ENCODE peak calls at places on chromosomes 16 and 17, in ten cellular contexts. C is thoracic aorta, N is H9, Q is tibial artery, U is cardiac muscle cell, Y is right cardiac atrium, B is Peyer's patch, I is heart left ventricle, P is psoas muscle, L is A549. S is an unnamed sample.

GRCh38 chr16:19840524-19841110 is 44.0 kb downstream of the GPRC5B start:
- DNase-seq in C (no peak), N (no peak), Q (no peak), U (no peak), Y (peak; percentile 28), B (no peak), I (peak; percentile 84), P (peak; percentile 82), L (no peak), S (no peak)

GRCh38 chr16:14458576-14458975 is 171.5 kb downstream of the PARN start:
- DNase-seq in C (no peak), N (peak; percentile 58), Q (no peak), U (no peak), Y (no peak), B (no peak), I (no peak), P (no peak), L (no peak), S (no peak)

GRCh38 chr16:70160388-70160787 is 13.2 kb upstream of the CLEC18C start:
- DNase-seq in C (no peak), N (no peak), Q (no peak), U (no peak), Y (no peak), B (no peak), I (no peak), P (no peak), L (peak; percentile 1), S (no peak)

GRCh38 chr17:55386931-55387330 is 34.7 kb downstream of the MMD start:
- DNase-seq in C (no peak), N (no peak), Q (no peak), U (no peak), Y (no peak), B (no peak), I (no peak), P (no peak), L (no peak), S (no peak)

GRCh38 chr17:56795510-56795909 is 38.2 kb downstream of the C17orf67 start:
- DNase-seq in C (no peak), N (no peak), Q (no peak), U (no peak), Y (no peak), B (no peak), I (no peak), P (no peak), L (no peak), S (no peak)

GRCh38 chr17:61326330-61326729 is 73.3 kb upstream of the TBX2 start:
- DNase-seq in C (no peak), N (no peak), Q (no peak), U (no peak), Y (no peak), B (no peak), I (no peak), P (no peak), L (no peak), S (no peak)

GRCh38 chr17:44786551-44787081 is 27.8 kb downstream of the ADAM11 start:
- DNase-seq in C (no peak), N (peak; percentile 34), Q (peak; percentile 67), U (no peak), Y (peak; percentile 54), B (no peak), I (peak; percentile 86), P (no peak), L (no peak), S (no peak)

GRCh38 chr16:59192551-59193199 is 458.6 kb upstream of the GOT2 start:
- DNase-seq in C (no peak), N (peak; percentile 68), Q (no peak), U (no peak), Y (no peak), B (no peak), I (peak; percentile 26), P (no peak), L (no peak), S (no peak)

GRCh38 chr17:29278692-29279091 is 15.3 kb downstream of the NUFIP2 start:
- DNase-seq in C (no peak), N (no peak), Q (no peak), U (no peak), Y (no peak), B (no peak), I (no peak), P (no peak), L (no peak), S (no peak)

GRCh38 chr17:29283496-29283895 is 10.5 kb downstream of the NUFIP2 start:
- DNase-seq in C (no peak), N (no peak), Q (no peak), U (no peak), Y (no peak), B (no peak), I (no peak), P (no peak), L (no peak), S (no peak)

GRCh38 chr17:29273924-29274323 is 20.0 kb downstream of the NUFIP2 start:
- DNase-seq in C (no peak), N (no peak), Q (no peak), U (no peak), Y (no peak), B (no peak), I (no peak), P (no peak), L (no peak), S (no peak)

DNA sequence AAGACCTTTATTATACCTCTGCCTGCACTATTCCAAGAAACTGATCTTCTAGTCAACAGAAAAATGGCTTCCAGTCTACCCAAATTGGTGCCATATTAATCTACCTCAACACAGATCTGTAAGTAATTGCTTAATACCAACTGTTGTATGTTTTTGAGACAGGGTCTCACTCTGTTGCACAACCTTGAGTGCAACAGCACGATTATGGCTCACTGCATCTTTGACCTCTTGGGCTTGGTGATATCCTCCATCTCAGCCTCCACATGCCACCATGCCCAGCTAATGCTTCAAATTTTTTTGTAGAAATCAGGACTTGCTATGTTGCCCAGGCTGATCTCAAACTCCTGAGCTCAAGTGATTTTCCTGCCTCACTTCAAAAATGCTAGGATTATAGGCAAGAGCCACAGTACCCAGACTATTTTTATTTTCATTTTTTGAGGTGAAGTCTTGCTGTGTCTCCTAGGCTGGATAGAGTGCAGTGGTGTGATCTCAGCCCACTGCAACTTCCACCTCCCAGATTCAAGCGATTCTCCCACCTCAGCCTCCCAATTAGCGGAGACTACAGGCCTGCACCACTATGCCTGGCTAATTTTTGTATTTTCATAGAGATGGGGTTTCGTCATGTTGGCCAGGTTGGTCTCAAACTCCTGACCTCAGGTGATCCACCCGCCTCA is 14.4 kb downstream of the NUFIP2 start:
- DNase-seq in C (no peak), N (no peak), Q (no peak), U (no peak), Y (no peak), B (no peak), I (no peak), P (no peak), L (no peak), S (no peak)
- H3K4me1 ChIP-seq in C (peaks cover 44% of the 10 kb centered on the region), N (no peaks in the 10 kb centered on the region), Q (peaks cover 91% of the 10 kb centered on the region), U (no peaks in the 10 kb centered on the region), Y (peaks cover 10% of the 10 kb centered on the region), B (peaks cover 10% of the 10 kb centered on the region), I (peaks cover 17% of the 10 kb centered on the region), P (peaks cover 36% of the 10 kb centered on the region), L (peaks cover 13% of the 10 kb centered on the region), S (no peaks in the 10 kb centered on the region)

DNA sequence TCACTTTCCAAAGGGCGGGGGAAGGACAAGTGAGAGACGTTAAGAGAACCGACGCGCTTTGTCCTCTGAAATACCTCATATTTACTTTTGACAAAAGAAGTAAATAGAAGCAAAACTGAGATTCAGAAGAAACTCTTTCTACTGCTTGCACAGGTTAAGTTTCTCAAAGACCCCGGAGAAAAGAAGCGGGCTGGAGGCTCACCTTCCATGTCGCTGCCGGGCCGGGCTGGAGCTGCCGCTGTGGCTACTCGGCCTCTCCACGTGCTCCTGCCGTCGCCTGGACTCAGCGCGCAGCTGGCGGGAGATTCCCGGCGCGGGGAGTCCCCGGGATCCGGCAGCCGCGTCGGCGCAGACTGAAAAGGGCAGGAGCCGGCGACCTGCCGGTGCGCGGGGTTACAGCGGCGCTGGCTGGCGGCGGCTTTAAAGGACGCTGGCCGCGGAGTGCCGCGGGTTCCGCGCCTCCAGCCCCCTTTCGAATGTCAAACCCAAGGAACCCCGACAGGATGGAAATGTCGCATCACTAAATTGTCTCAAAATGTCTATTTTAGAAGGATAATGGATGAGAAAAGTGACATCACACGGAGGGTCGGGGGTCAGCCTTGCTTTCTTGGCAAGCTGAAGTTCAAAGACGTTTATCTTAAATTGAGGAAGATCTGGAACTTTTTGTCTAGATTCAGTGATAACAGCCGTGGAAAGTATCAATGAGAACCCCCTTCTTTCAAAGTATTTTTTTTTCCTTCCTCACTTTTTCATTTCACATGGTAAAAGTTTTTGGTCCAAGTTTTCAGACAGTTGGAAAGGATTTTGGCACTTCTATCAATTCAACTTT is at the start of gene IKZF3:
- DNase-seq in C (no peak), N (peak; percentile 93), Q (peak; percentile 67), U (peak; percentile 35), Y (peak; percentile 55), B (peak; percentile 81), I (peak; percentile 51), P (peak; percentile 66), L (peak; percentile 64), S (peak; percentile 86)
- H3K4me1 ChIP-seq in C (peaks cover 8% of the 10 kb centered on the region), N (no peaks in the 10 kb centered on the region), Q (peaks cover 6% of the 10 kb centered on the region), U (no peaks in the 10 kb centered on the region), Y (no peaks in the 10 kb centered on the region), B (no peaks in the 10 kb centered on the region), I (no peaks in the 10 kb centered on the region), P (peaks cover 8% of the 10 kb centered on the region), L (peaks cover 9% of the 10 kb centered on the region), S (no peaks in the 10 kb centered on the region)

DNA sequence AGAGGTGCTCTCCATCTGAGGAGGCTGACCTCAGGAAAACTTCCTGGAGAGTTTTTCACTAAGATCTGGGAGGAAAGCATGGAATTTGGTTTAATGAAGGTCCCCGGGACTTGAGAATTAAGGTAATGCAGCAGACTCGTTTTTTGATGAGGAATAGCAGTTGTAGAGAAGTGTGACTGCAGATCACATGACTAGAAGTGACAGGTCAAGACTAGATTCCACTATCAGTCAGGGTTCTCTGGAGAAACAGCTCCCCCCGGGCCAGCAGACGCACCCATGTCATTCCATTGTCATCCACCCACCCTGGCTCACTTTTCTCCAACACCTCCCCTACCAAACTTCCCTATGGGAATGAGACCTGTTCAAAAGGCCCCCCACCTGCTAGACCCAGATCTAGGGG is 1.9 kb upstream of the DHRS13 start:
- DNase-seq in C (no peak), N (no peak), Q (no peak), U (no peak), Y (no peak), B (no peak), I (no peak), P (no peak), L (no peak), S (no peak)
- H3K4me1 ChIP-seq in C (peaks cover 14% of the 10 kb centered on the region), N (peaks cover 1% of the 10 kb centered on the region), Q (peaks cover 25% of the 10 kb centered on the region), U (no peaks in the 10 kb centered on the region), Y (peaks cover 2% of the 10 kb centered on the region), B (no peaks in the 10 kb centered on the region), I (peaks cover 12% of the 10 kb centered on the region), P (peaks cover 23% of the 10 kb centered on the region), L (peaks cover 19% of the 10 kb centered on the region), S (no peaks in the 10 kb centered on the region)

GRCh38 chr17:78925662-78926555 is 722 bp upstream of the TIMP2 start:
- DNase-seq in C (peak; percentile 82), N (peak; percentile 65), Q (peak; percentile 95), U (peak; percentile 94), Y (peak; percentile 87), B (peak; percentile 60), I (peak; percentile 88), P (peak; percentile 88), L (no peak), S (peak; percentile 69)

GRCh38 chr17:78922876-78923498 is 2.2 kb downstream of the TIMP2 start:
- DNase-seq in C (no peak), N (peak; percentile 35), Q (no peak), U (no peak), Y (no peak), B (no peak), I (no peak), P (peak; percentile 50), L (no peak), S (no peak)

GRCh38 chr17:78923660-78924453 is 1.3 kb downstream of the TIMP2 start:
- DNase-seq in C (no peak), N (peak; percentile 92), Q (peak; percentile 85), U (no peak), Y (peak; percentile 65), B (peak; percentile 88), I (no peak), P (peak; percentile 70), L (peak; percentile 93), S (peak; percentile 70)

GRCh38 chr17:78925234-78925633 is at the start of gene TIMP2:
- DNase-seq in C (peak; percentile 49), N (peak; percentile 92), Q (peak; percentile 95), U (peak; percentile 91), Y (peak; percentile 91), B (peak; percentile 86), I (peak; percentile 94), P (peak; percentile 92), L (peak; percentile 87), S (peak; percentile 90)

GRCh38 chr17:78924481-78925151 is 571 bp downstream of the TIMP2 start:
- DNase-seq in C (no peak), N (peak; percentile 73), Q (no peak), U (peak; percentile 54), Y (peak; percentile 50), B (peak; percentile 62), I (no peak), P (peak; percentile 66), L (no peak), S (no peak)
- H3K4me1 ChIP-seq in C (peaks cover 30% of the 10 kb centered on the region), N (peaks cover 3% of the 10 kb centered on the region), Q (peaks cover 60% of the 10 kb centered on the region), U (peaks cover 6% of the 10 kb centered on the region), Y (peaks cover 21% of the 10 kb centered on the region), B (peaks cover 5% of the 10 kb centered on the region), I (peaks cover 27% of the 10 kb centered on the region), P (peaks cover 11% of the 10 kb centered on the region), L (peaks cover 47% of the 10 kb centered on the region), S (peaks cover 15% of the 10 kb centered on the region)

S was measured in right lobe of liver.